ENCODE peak calls at places on chromosomes 11 and 22, in four cellular contexts. D is keratinocyte, R is tibial artery, F is ovary. Y is an unnamed sample. For H3K9me3 and H3K4me1, the result is how much of the 10 kb centered on the place peaks cover.

GRCh38 chr11:78138281-78138680 is 1.1 kb downstream of the ALG8 start:
- DNase-seq in F (no peak), D (no peak), R (no peak), Y (no peak)

GRCh38 chr11:70233511-70233919 is 30.4 kb downstream of the FADD start:
- DNase-seq in D (peak), F (no peak), R (no peak), Y (no peak)

GRCh38 chr11:90134420-90135003 is at the start of gene NAALAD2:
- DNase-seq in D (no peak), F (peak), R (peak), Y (peak)

GRCh38 chr11:79648766-79649545 is 208.1 kb upstream of the TENM4 start:
- DNase-seq in R (no peak), D (no peak), F (no peak), Y (no peak)

GRCh38 chr11:36622431-36623136 is 24.5 kb upstream of the RAG2 start:
- DNase-seq in R (no peak), D (no peak), F (no peak), Y (peak)

GRCh38 chr11:131109256-131109655 is 193.0 kb upstream of the SNX19 start:
- DNase-seq in R (no peak), D (no peak), F (no peak), Y (no peak)

GRCh38 chr11:110818032-110818687 is 105.9 kb upstream of the ARHGAP20 start:
- DNase-seq in R (no peak), F (no peak), D (peak), Y (no peak)

GRCh38 chr11:116986521-116987105 is 111.6 kb downstream of the SIK3 start:
- DNase-seq in F (no peak), D (peak), R (no peak), Y (no peak)

GRCh38 chr11:102552447-102553200 is 22.1 kb upstream of the MMP7 start:
- DNase-seq in R (no peak), F (no peak), D (peak), Y (peak)

GRCh38 chr11:94768602-94769511 is 701 bp downstream of the AMOTL1 start:
- DNase-seq in R (peak), F (peak), D (no peak), Y (peak)

GRCh38 chr11:90373971-90374370 is 151.1 kb upstream of the CHORDC1 start:
- DNase-seq in F (no peak), D (no peak), R (no peak), Y (no peak)

GRCh38 chr11:26227311-26227710 is 104.6 kb upstream of the ANO3 start:
- DNase-seq in F (no peak), R (no peak), D (peak), Y (no peak)

GRCh38 chr11:44785856-44786606 is 59.3 kb downstream of the TSPAN18 start:
- DNase-seq in R (no peak), D (no peak), F (no peak), Y (no peak)

GRCh38 chr11:101516546-101516945 is 67.3 kb downstream of the TRPC6 start:
- DNase-seq in D (no peak), F (no peak), R (no peak), Y (no peak)

GRCh38 chr11:109641549-109641948 is 219.6 kb downstream of the C11orf87 start:
- DNase-seq in D (no peak), F (no peak), R (no peak), Y (no peak)

GRCh38 chr11:44842219-44842618 is 108.5 kb downstream of the TP53I11 start:
- DNase-seq in D (no peak), F (no peak), R (no peak), Y (no peak)

GRCh38 chr11:112753706-112754105 is 207.5 kb upstream of the NCAM1 start:
- DNase-seq in D (no peak), F (no peak), R (no peak), Y (no peak)

GRCh38 chr22:33975841-33976240 is 55.6 kb upstream of the LARGE1 start:
- DNase-seq in R (no peak), D (no peak), F (no peak), Y (no peak)

GRCh38 chr22:24400726-24401596 is 26.4 kb upstream of the ADORA2A start:
- DNase-seq in D (no peak), F (no peak), R (no peak), Y (no peak)

GRCh38 chr11:120827820-120828219 is 196.1 kb upstream of the TBCEL start:
- DNase-seq in D (no peak), R (no peak), F (no peak), Y (no peak)

GRCh38 chr11:44006882-44007495 is 40.8 kb upstream of the ACCSL start:
- DNase-seq in R (peak), D (no peak), F (peak), Y (no peak)

GRCh38 chr22:24208012-24208749 is 26.9 kb downstream of the SUSD2 start:
- DNase-seq in F (peak), D (no peak), R (peak), Y (peak)

GRCh38 chr11:95095858-95096587 is 6.4 kb downstream of the ENDOD1 start:
- DNase-seq in F (no peak), D (no peak), R (no peak), Y (no peak)

GRCh38 chr11:46352063-46352841 is 5.0 kb downstream of the DGKZ start:
- DNase-seq in D (no peak), R (no peak), F (no peak), Y (no peak)

GRCh38 chr11:120828847-120829246 is 195.1 kb upstream of the TBCEL start:
- DNase-seq in D (no peak), R (no peak), F (no peak), Y (no peak)

GRCh38 chr22:48424661-48425060 is 1403.0 kb downstream of the BRD1 start:
- DNase-seq in F (no peak), D (no peak), R (no peak), Y (no peak)
- H3K9me3 ChIP-seq in F (under half), D (under half), R (under half), Y (under half)

GRCh38 chr11:123490527-123490926 is 60.5 kb downstream of the GRAMD1B start:
- DNase-seq in D (no peak), R (no peak), F (no peak), Y (no peak)

GRCh38 chr11:123493393-123494063 is 63.5 kb downstream of the GRAMD1B start:
- DNase-seq in F (no peak), D (no peak), R (no peak), Y (no peak)

GRCh38 chr11:123491241-123491640 is 61.2 kb downstream of the GRAMD1B start:
- DNase-seq in F (no peak), R (no peak), D (no peak), Y (no peak)

DNA sequence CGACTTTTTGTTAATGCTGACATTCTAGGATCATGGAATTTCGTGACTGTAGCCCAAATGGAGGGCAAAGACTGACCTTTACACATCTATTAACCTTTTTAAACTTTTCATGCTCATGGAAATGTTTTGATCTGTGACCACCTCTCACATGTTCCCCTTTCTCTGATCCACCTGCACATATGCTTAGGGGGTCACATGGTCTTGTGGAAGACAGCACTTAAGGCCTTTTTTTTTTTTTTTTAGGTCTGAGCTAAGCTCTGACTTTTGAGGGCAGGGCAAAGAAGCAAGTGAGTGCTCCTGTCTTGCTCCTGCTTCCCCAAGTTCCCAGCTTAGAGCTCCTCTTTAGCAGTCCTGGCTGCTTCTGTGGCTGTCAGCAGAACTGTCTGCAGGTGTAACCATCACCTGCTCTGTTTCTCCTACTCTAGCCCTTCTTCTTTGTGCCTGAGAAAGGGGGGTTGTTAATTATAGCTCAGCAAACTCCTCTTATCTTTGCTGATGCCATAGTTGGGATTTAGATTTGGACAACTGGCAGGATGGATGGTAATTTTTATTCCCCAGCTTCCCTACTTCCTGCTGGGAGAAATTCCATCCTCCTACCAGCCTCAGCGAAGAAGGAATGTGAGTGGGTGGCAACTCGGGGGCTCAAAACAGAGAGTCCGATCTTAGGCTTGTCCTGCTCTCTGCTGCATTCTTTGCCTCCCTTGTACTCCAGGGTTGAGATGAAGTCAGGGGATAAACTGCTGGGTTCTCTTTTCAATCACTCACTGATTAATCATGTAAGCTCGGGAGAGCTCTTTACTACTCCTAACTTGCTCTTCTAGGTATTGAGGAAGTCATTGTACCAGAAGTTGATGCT is 64.4 kb downstream of the GRAMD1B start:
- DNase-seq in F (no peak), R (no peak), D (no peak), Y (no peak)
- H3K27ac ChIP-seq in F (no peak), R (no peak), D (no peak), Y (no peak)

DNA sequence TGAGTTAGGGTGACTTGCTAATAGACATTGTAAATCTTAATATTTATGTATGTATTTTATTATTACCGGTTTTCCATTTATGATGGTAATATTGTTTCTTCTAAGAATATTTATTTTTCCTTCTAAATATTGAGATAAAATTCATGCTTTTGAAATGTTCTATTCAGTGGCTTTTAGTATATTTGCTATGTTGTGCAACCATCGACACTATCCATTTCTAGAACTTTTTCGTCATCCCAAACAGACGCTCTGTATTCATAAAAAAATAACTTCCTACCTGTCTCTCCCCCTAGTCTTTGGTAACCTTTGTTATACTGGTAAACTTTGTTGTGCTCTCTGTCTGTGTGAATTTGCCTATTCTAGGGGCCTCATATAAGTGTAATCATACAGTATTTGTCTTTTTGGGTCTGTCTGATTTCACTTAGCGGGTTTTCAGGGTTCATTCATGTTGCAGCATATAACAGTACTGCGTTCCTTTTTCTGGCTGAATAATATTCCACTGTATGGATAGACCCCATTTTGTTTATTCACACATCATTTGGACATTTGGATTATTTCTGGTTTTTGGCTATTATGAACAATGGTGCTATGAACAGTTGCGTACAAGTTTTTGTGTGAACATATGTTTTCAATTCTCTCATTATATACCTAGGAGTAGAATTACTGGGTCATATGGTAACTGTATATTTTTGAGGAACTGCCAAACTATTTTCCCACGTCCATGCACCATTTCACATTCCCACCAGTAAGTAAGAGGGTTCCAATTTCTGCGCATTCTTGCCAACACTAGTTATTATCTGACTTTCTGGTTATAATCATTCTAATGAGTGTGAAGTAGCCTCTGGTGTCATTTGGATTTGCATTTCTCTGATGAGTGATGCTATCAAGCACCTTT is 15.9 kb downstream of the NEAT1 start:
- DNase-seq in R (no peak), F (no peak), D (no peak), Y (no peak)
- H3K4me1 ChIP-seq in R (half or more), F (under half), D (under half), Y (half or more)

GRCh38 chr22:47465222-47465621 is 702.8 kb downstream of the TBC1D22A start:
- DNase-seq in D (no peak), R (no peak), F (no peak), Y (no peak)
- H3K9me3 ChIP-seq in D (under half), R (under half), F (under half), Y (under half)

GRCh38 chr11:73528013-73528412 is 69.9 kb downstream of the FAM168A start:
- DNase-seq in F (no peak), D (no peak), R (no peak), Y (no peak)

GRCh38 chr11:73528877-73529530 is 68.9 kb downstream of the FAM168A start:
- DNase-seq in D (no peak), F (no peak), R (no peak), Y (no peak)

GRCh38 chr11:73525611-73526010 is 72.3 kb downstream of the FAM168A start:
- DNase-seq in F (no peak), R (no peak), D (no peak), Y (no peak)

GRCh38 chr11:73530109-73530508 is 67.8 kb downstream of the FAM168A start:
- DNase-seq in D (no peak), F (no peak), R (no peak), Y (no peak)

DNA sequence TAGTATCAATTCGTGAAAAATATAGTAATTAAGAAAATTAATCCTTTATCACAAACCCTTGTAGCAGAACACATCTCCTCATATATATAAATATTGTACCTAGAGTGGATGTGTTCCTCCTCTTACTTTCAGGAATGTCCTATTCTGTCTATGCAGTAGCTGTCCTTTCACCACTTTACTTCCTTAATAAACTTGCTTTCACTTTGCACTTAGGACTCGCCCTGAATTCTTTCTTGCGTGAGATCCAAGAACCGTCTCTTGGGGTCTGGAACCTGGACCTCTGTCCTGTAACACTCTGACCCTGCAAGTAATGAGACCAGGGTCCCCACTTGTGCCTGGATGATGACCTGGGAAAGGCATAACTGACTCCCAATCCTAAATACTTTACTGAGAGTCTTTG is 69.5 kb downstream of the FAM168A start:
- DNase-seq in D (no peak), R (no peak), F (no peak), Y (no peak)
- H3K27ac ChIP-seq in D (no peak), R (peak), F (no peak), Y (peak)

Y was measured in thyroid gland.